ENCODE peak calls at places on chromosome 21, in nine cellular contexts. One of them, this sample, is unnamed.

GRCh38 chr21:45162809-45163208 is 88.4 kb downstream of the ADARB1 start:
- DNase-seq in nucleus accumbens: no peak
- DNase-seq in activated T-helper 9 cell treated with anti-CD3 and anti-CD28 coated beads, Interleukin-2, amount 50 U/mL, for 16 hours: no peak
- DNase-seq in activated naive CD4-positive, alpha-beta T cell treated with Interleukin-2 at 50 U/mL for 16 hours: no peak
- DNase-seq in naive thymus-derived CD8-positive, alpha-beta T cell: no peak
- DNase-seq in activated T-helper 1 cell treated with anti-CD3 and anti-CD28 coated beads, Interleukin-2, amount 50 U/mL, for 16 hours: no peak
- DNase-seq in DMS53: no peak
- DNase-seq in T-helper 9 cell: no peak
- DNase-seq in GDM1: no peak
- DNase-seq in this sample: no peak

GRCh38 chr21:33951276-33952178 is 35.9 kb upstream of the ATP5PO start:
- DNase-seq in nucleus accumbens: no peak
- DNase-seq in activated T-helper 9 cell treated with anti-CD3 and anti-CD28 coated beads, Interleukin-2, amount 50 U/mL, for 16 hours: no peak
- DNase-seq in activated naive CD4-positive, alpha-beta T cell treated with Interleukin-2 at 50 U/mL for 16 hours: no peak
- DNase-seq in naive thymus-derived CD8-positive, alpha-beta T cell: no peak
- DNase-seq in activated T-helper 1 cell treated with anti-CD3 and anti-CD28 coated beads, Interleukin-2, amount 50 U/mL, for 16 hours: no peak
- DNase-seq in DMS53: no peak
- DNase-seq in T-helper 9 cell: no peak
- DNase-seq in GDM1: no peak
- DNase-seq in this sample: no peak

GRCh38 chr21:35578350-35578782 is 482.0 kb downstream of the SETD4 start:
- DNase-seq in nucleus accumbens: no peak
- DNase-seq in activated T-helper 9 cell treated with anti-CD3 and anti-CD28 coated beads, Interleukin-2, amount 50 U/mL, for 16 hours: no peak
- DNase-seq in activated naive CD4-positive, alpha-beta T cell treated with Interleukin-2 at 50 U/mL for 16 hours: no peak
- DNase-seq in naive thymus-derived CD8-positive, alpha-beta T cell: no peak
- DNase-seq in activated T-helper 1 cell treated with anti-CD3 and anti-CD28 coated beads, Interleukin-2, amount 50 U/mL, for 16 hours: no peak
- DNase-seq in DMS53: no peak
- DNase-seq in T-helper 9 cell: no peak
- DNase-seq in GDM1: no peak
- DNase-seq in this sample: no peak

GRCh38 chr21:35051287-35051818 is 2.3 kb upstream of the RUNX1 start:
- DNase-seq in nucleus accumbens: peak
- DNase-seq in activated T-helper 9 cell treated with anti-CD3 and anti-CD28 coated beads, Interleukin-2, amount 50 U/mL, for 16 hours: peak
- DNase-seq in activated naive CD4-positive, alpha-beta T cell treated with Interleukin-2 at 50 U/mL for 16 hours: peak
- DNase-seq in naive thymus-derived CD8-positive, alpha-beta T cell: peak
- DNase-seq in activated T-helper 1 cell treated with anti-CD3 and anti-CD28 coated beads, Interleukin-2, amount 50 U/mL, for 16 hours: peak
- DNase-seq in DMS53: peak
- DNase-seq in T-helper 9 cell: peak
- DNase-seq in GDM1: peak
- DNase-seq in this sample: peak

GRCh38 chr21:41956926-41957729 is 3.3 kb upstream of the C2CD2 start:
- DNase-seq in nucleus accumbens: no peak
- DNase-seq in activated T-helper 9 cell treated with anti-CD3 and anti-CD28 coated beads, Interleukin-2, amount 50 U/mL, for 16 hours: no peak
- DNase-seq in activated naive CD4-positive, alpha-beta T cell treated with Interleukin-2 at 50 U/mL for 16 hours: no peak
- DNase-seq in naive thymus-derived CD8-positive, alpha-beta T cell: no peak
- DNase-seq in activated T-helper 1 cell treated with anti-CD3 and anti-CD28 coated beads, Interleukin-2, amount 50 U/mL, for 16 hours: no peak
- DNase-seq in DMS53: peak
- DNase-seq in T-helper 9 cell: no peak
- DNase-seq in GDM1: peak
- DNase-seq in this sample: no peak

GRCh38 chr21:17726047-17726446 is 93.1 kb downstream of the C21orf91 start:
- DNase-seq in nucleus accumbens: no peak
- DNase-seq in activated T-helper 9 cell treated with anti-CD3 and anti-CD28 coated beads, Interleukin-2, amount 50 U/mL, for 16 hours: no peak
- DNase-seq in activated naive CD4-positive, alpha-beta T cell treated with Interleukin-2 at 50 U/mL for 16 hours: no peak
- DNase-seq in naive thymus-derived CD8-positive, alpha-beta T cell: no peak
- DNase-seq in activated T-helper 1 cell treated with anti-CD3 and anti-CD28 coated beads, Interleukin-2, amount 50 U/mL, for 16 hours: no peak
- DNase-seq in DMS53: peak
- DNase-seq in T-helper 9 cell: no peak
- DNase-seq in GDM1: no peak
- DNase-seq in this sample: no peak

GRCh38 chr21:31335957-31336738 is 7.9 kb downstream of the TIAM1 start:
- DNase-seq in nucleus accumbens: peak
- DNase-seq in activated T-helper 9 cell treated with anti-CD3 and anti-CD28 coated beads, Interleukin-2, amount 50 U/mL, for 16 hours: no peak
- DNase-seq in activated naive CD4-positive, alpha-beta T cell treated with Interleukin-2 at 50 U/mL for 16 hours: peak
- DNase-seq in naive thymus-derived CD8-positive, alpha-beta T cell: no peak
- DNase-seq in activated T-helper 1 cell treated with anti-CD3 and anti-CD28 coated beads, Interleukin-2, amount 50 U/mL, for 16 hours: no peak
- DNase-seq in DMS53: peak
- DNase-seq in T-helper 9 cell: no peak
- DNase-seq in GDM1: no peak
- DNase-seq in this sample: peak

GRCh38 chr21:18716578-18717138 is 313.1 kb upstream of the TMPRSS15 start:
- DNase-seq in nucleus accumbens: no peak
- DNase-seq in activated T-helper 9 cell treated with anti-CD3 and anti-CD28 coated beads, Interleukin-2, amount 50 U/mL, for 16 hours: no peak
- DNase-seq in activated naive CD4-positive, alpha-beta T cell treated with Interleukin-2 at 50 U/mL for 16 hours: no peak
- DNase-seq in naive thymus-derived CD8-positive, alpha-beta T cell: no peak
- DNase-seq in activated T-helper 1 cell treated with anti-CD3 and anti-CD28 coated beads, Interleukin-2, amount 50 U/mL, for 16 hours: no peak
- DNase-seq in DMS53: peak
- DNase-seq in T-helper 9 cell: no peak
- DNase-seq in GDM1: no peak
- DNase-seq in this sample: no peak

This sample was measured in head of caudate nucleus.